ENCODE peak calls at places on chromosomes 5 and 9, in seven cellular contexts. Y is CD4-positive, alpha-beta memory T cell; H is kidney; A is RWPE1; N is activated CD4-positive, alpha-beta T cell treated with anti-CD3 and anti-CD28 coated beads, Interleukin-2, amount 50 U/mL, for 4 hours; P is HuH-7; W is AML-193. F is an unnamed sample.

GRCh38 chr9:129520981-129521380 is 99.9 kb downstream of the C9orf50 start:
- DNase-seq in A (no peak), Y (no peak), P (no peak), N (no peak), W (no peak), H (no peak), F (no peak)

GRCh38 chr9:89798546-89799120 is 193.8 kb downstream of the GADD45G start:
- DNase-seq in A (no peak), H (no peak), P (no peak), Y (no peak), W (no peak), N (no peak), F (no peak)

GRCh38 chr9:124868511-124869465 is 6.9 kb downstream of the ARPC5L start:
- DNase-seq in Y (peak; percentile 93), N (peak; percentile 87), H (peak; percentile 96), W (peak; percentile 81), P (peak; percentile 98), A (peak; percentile 98), F (peak; percentile 77)

GRCh38 chr5:59874675-59875074 is 18.9 kb downstream of the PDE4D start:
- DNase-seq in H (no peak), N (no peak), Y (no peak), A (peak; percentile 17), P (no peak), W (no peak), F (no peak)

GRCh38 chr5:68368280-68368679 is 152.7 kb downstream of the PIK3R1 start:
- DNase-seq in W (no peak), Y (no peak), P (no peak), A (no peak), N (no peak), H (no peak), F (no peak)

GRCh38 chr5:157100140-157100679 is 8.6 kb downstream of the HAVCR2 start:
- DNase-seq in H (no peak), N (no peak), W (peak; percentile 37), Y (no peak), A (no peak), P (no peak), F (no peak)

GRCh38 chr5:1386274-1386717 is 41.4 kb upstream of the CLPTM1L start:
- DNase-seq in H (peak; percentile 93), P (peak; percentile 33), N (peak; percentile 60), Y (peak; percentile 87), A (peak; percentile 24), W (peak; percentile 13), F (peak; percentile 17)

GRCh38 chr5:62256161-62257017 is 49.6 kb upstream of the KIF2A start:
- DNase-seq in Y (peak; percentile 51), N (no peak), H (no peak), A (no peak), W (no peak), P (no peak), F (no peak)

GRCh38 chr9:94528886-94529285 is 26.0 kb upstream of the PCAT7 start:
- DNase-seq in N (no peak), A (no peak), W (no peak), P (no peak), H (no peak), Y (no peak), F (no peak)

GRCh38 chr9:108885643-108886348 is 23.7 kb downstream of the ACTL7A start:
- DNase-seq in P (peak; percentile 77), W (no peak), H (no peak), A (peak; percentile 97), Y (no peak), N (no peak), F (peak; percentile 66)

GRCh38 chr5:68255305-68256130 is 40.0 kb downstream of the PIK3R1 start:
- DNase-seq in W (no peak), H (no peak), Y (peak; percentile 83), A (no peak), P (no peak), N (no peak), F (no peak)